ENCODE peak calls at places on chromosomes 6 and 20, in six cellular contexts. J, N, P, I, X and B are unnamed samples.

GRCh38 chr20:60270341-60270740 is 312.1 kb downstream of the CDH26 start:
- DNase-seq in I (no peak), J (no peak), P (no peak), X (no peak), N (no peak), B (no peak)

GRCh38 chr6:90080876-90081464 is 186.7 kb downstream of the GJA10 start:
- DNase-seq in X (no peak), I (no peak), J (no peak), P (peak), N (peak), B (no peak)

GRCh38 chr6:150352321-150353296 is 16.2 kb upstream of the IYD start:
- DNase-seq in P (no peak), J (no peak), N (no peak), I (no peak), X (no peak), B (no peak)

GRCh38 chr6:169632841-169633240 is 69.0 kb downstream of the WDR27 start:
- DNase-seq in I (no peak), J (no peak), X (no peak), N (no peak), P (no peak), B (no peak)

GRCh38 chr6:55782275-55782674 is 93.1 kb downstream of the BMP5 start:
- DNase-seq in P (no peak), N (no peak), I (no peak), J (peak), X (no peak), B (no peak)

GRCh38 chr6:36595168-36595818 is 1.1 kb downstream of the SRSF3 start:
- DNase-seq in N (no peak), I (no peak), X (peak), P (peak), J (no peak), B (peak)

GRCh38 chr6:139149383-139149782 is 14.5 kb downstream of the HECA start:
- DNase-seq in I (no peak), P (no peak), J (no peak), N (no peak), X (no peak), B (no peak)

GRCh38 chr6:108160009-108160408 is 5.8 kb upstream of the NR2E1 start:
- DNase-seq in X (no peak), N (no peak), I (no peak), J (no peak), P (no peak), B (no peak)

GRCh38 chr6:31896856-31897611 is 464 bp downstream of the EHMT2 start:
- DNase-seq in N (peak), P (no peak), I (no peak), J (peak), X (no peak), B (peak)

GRCh38 chr20:40961686-40962640 is 66.7 kb upstream of the TOP1 start:
- DNase-seq in J (no peak), X (no peak), P (no peak), I (no peak), N (no peak), B (peak)

GRCh38 chr20:31678389-31679356 is 41.0 kb downstream of the COX4I2 start:
- DNase-seq in I (peak), P (no peak), N (no peak), X (peak), J (no peak), B (no peak)

GRCh38 chr6:48476257-48476656 is 365.3 kb upstream of the PTCHD4 start:
- DNase-seq in J (peak), N (no peak), P (no peak), X (peak), I (no peak), B (peak)

GRCh38 chr6:52647199-52647598 is 23.7 kb upstream of the TMEM14A start:
- DNase-seq in I (no peak), J (no peak), P (no peak), X (no peak), N (no peak), B (no peak)

GRCh38 chr6:2749972-2750600 is 636 bp downstream of the MYLK4 start:
- DNase-seq in X (peak), I (peak), N (peak), J (peak), P (peak), B (peak)

GRCh38 chr6:36984581-36985383 is 1.2 kb downstream of the MTCH1 start:
- DNase-seq in J (peak), I (peak), X (peak), N (peak), P (peak), B (peak)

GRCh38 chr6:2021713-2022125 is 223.7 kb downstream of the GMDS start:
- DNase-seq in J (peak), I (peak), X (no peak), N (no peak), P (no peak), B (peak)

GRCh38 chr6:80143312-80143960 is 37.0 kb downstream of the BCKDHB start:
- DNase-seq in N (no peak), P (no peak), I (peak), X (no peak), J (no peak), B (no peak)